ENCODE peak calls at places on chromosomes 4 and X, in five cellular contexts. P is pancreas, Z is lower lobe of right lung, H is astrocyte, B is OCI-LY7. J is an unnamed sample.
A peak's percentile ranks its signal among the peaks of the same experiment; 100 is the strongest.

GRCh38 chr4:142961866-142962265 is 115.8 kb upstream of the INPP4B start:
- DNase-seq in Z (no peak), B (peak; percentile 1), P (no peak), H (no peak), J (no peak)

GRCh38 chr4:48299560-48299959 is 29.9 kb upstream of the TEC start:
- DNase-seq in B (no peak), P (no peak), Z (no peak), H (no peak), J (no peak)

GRCh38 chr4:926538-926937 is 5.6 kb downstream of the GAK start:
- DNase-seq in H (no peak), P (peak; percentile 67), B (peak; percentile 59), Z (no peak), J (no peak)

GRCh38 chrX:38577738-38578137 is 16.4 kb downstream of the TSPAN7 start:
- DNase-seq in H (no peak), Z (no peak), B (no peak), P (no peak), J (no peak)

GRCh38 chr4:102578819-102579218 is 77.7 kb downstream of the NFKB1 start:
- DNase-seq in B (no peak), Z (no peak), P (no peak), H (no peak), J (no peak)

GRCh38 chr4:8199594-8200301 is 658 bp downstream of the SH3TC1 start:
- DNase-seq in H (no peak), B (no peak), P (peak; percentile 75), Z (no peak), J (peak; percentile 55)

GRCh38 chr4:140851032-140851636 is 94.9 kb upstream of the TBC1D9 start:
- DNase-seq in P (no peak), Z (no peak), B (peak; percentile 86), H (peak; percentile 27), J (no peak)

GRCh38 chr4:177070533-177070932 is 239.1 kb upstream of the NEIL3 start:
- DNase-seq in P (no peak), H (no peak), Z (no peak), B (no peak), J (no peak)

GRCh38 chr4:138050601-138051000 is 191.5 kb downstream of the SLC7A11 start:
- DNase-seq in B (no peak), H (no peak), Z (no peak), P (no peak), J (no peak)

GRCh38 chr4:8732092-8732491 is 139.5 kb downstream of the CPZ start:
- DNase-seq in Z (peak; percentile 24), H (no peak), B (no peak), P (no peak), J (no peak)

GRCh38 chrX:136577562-136577961 is 45.5 kb downstream of the VGLL1 start:
- DNase-seq in H (peak; percentile 4), B (peak; percentile 34), Z (peak; percentile 38), P (peak; percentile 59), J (peak; percentile 58)

GRCh38 chrX:38800981-38801845 is at the start of gene MID1IP1:
- DNase-seq in B (peak; percentile 88), H (peak; percentile 80), Z (peak; percentile 94), P (peak; percentile 87), J (peak; percentile 94)

GRCh38 chr4:107148922-107149321 is 112.8 kb upstream of the DKK2 start:
- DNase-seq in Z (no peak), H (peak; percentile 6), B (no peak), P (no peak), J (no peak)

GRCh38 chr4:1021386-1022050 is 10.1 kb downstream of the FGFRL1 start:
- DNase-seq in H (no peak), Z (no peak), P (no peak), B (peak; percentile 57), J (no peak)

GRCh38 chrX:103774070-103774642 is 2.5 kb upstream of the PLP1 start:
- DNase-seq in H (no peak), Z (no peak), P (no peak), B (peak; percentile 7), J (no peak)

GRCh38 chrX:144709841-144710240 is 537.5 kb upstream of the SPANXN1 start:
- DNase-seq in H (no peak), Z (no peak), B (no peak), P (no peak), J (no peak)

GRCh38 chr4:154622598-154622997 is 10.1 kb upstream of the FGG start:
- DNase-seq in H (peak; percentile 23), P (no peak), B (peak; percentile 66), Z (no peak), J (no peak)

GRCh38 chr4:101205878-101206277 is 141.4 kb downstream of the PPP3CA start:
- DNase-seq in Z (no peak), B (no peak), P (no peak), H (peak; percentile 79), J (no peak)

GRCh38 chrX:15194136-15194535 is 75.7 kb downstream of the ASB9 start:
- DNase-seq in Z (no peak), B (no peak), P (no peak), H (no peak), J (no peak)

GRCh38 chrX:54921427-54922021 is 900 bp downstream of the TRO start:
- DNase-seq in B (no peak), Z (no peak), P (no peak), H (peak; percentile 52), J (no peak)

GRCh38 chrX:29468911-29469494 is 746.4 kb upstream of the MAGEB2 start:
- DNase-seq in P (no peak), B (no peak), Z (no peak), H (peak; percentile 25), J (no peak)

GRCh38 chr4:107561481-107561880 is 158.6 kb downstream of the PAPSS1 start:
- DNase-seq in H (peak; percentile 71), Z (no peak), B (no peak), P (no peak), J (no peak)

GRCh38 chr4:147830987-147831386 is 99.1 kb downstream of the ARHGAP10 start:
- DNase-seq in H (peak; percentile 67), B (no peak), Z (no peak), P (no peak), J (no peak)

GRCh38 chr4:88158360-88159136 is at the start of gene ABCG2:
- DNase-seq in Z (peak; percentile 68), H (peak; percentile 66), P (peak; percentile 66), B (no peak), J (peak; percentile 84)

GRCh38 chrX:125378205-125378604 is 58.5 kb downstream of the TEX13C start:
- DNase-seq in H (no peak), B (no peak), P (no peak), Z (no peak), J (no peak)

GRCh38 chrX:17214962-17215361 is 160.0 kb upstream of the NHS start:
- DNase-seq in P (no peak), B (no peak), H (peak; percentile 27), Z (no peak), J (no peak)

GRCh38 chrX:71107762-71108360 is 1.3 kb upstream of the CXorf65 start:
- DNase-seq in H (no peak), Z (no peak), B (no peak), P (no peak), J (no peak)

GRCh38 chr4:122749704-122750454 is 17.4 kb downstream of the BBS12 start:
- DNase-seq in Z (no peak), H (no peak), B (no peak), P (no peak), J (no peak)

GRCh38 chrX:155068165-155068564 is 2.8 kb downstream of the CMC4 start:
- DNase-seq in B (no peak), H (peak; percentile 57), P (no peak), Z (no peak), J (no peak)

GRCh38 chr4:26124753-26125236 is 196.0 kb upstream of the RBPJ start:
- DNase-seq in P (no peak), H (no peak), Z (no peak), B (no peak), J (no peak)
- H3K4me3 ChIP-seq in P (no peak overlapping the region), H (no peak overlapping the region), Z (no peak overlapping the region), B (no peak overlapping the region), J (no peak overlapping the region)

GRCh38 chr4:153467154-153467896 is 1.2 kb downstream of the TMEM131L start:
- DNase-seq in Z (peak; percentile 86), B (peak; percentile 98), P (peak; percentile 89), H (no peak), J (peak; percentile 97)

GRCh38 chr4:153465145-153465544 is 1.0 kb upstream of the TMEM131L start:
- DNase-seq in Z (no peak), P (no peak), H (no peak), B (peak; percentile 58), J (no peak)

GRCh38 chr4:153466637-153467153 is 535 bp downstream of the TMEM131L start:
- DNase-seq in Z (no peak), H (no peak), P (peak; percentile 70), B (peak; percentile 55), J (no peak)

GRCh38 chr4:153465583-153465921 is 608 bp upstream of the TMEM131L start:
- DNase-seq in H (no peak), P (peak; percentile 74), Z (peak; percentile 63), B (peak; percentile 85), J (peak; percentile 70)

GRCh38 chr4:153465922-153466636 is at the start of gene TMEM131L:
- DNase-seq in B (peak; percentile 88), P (peak; percentile 87), H (no peak), Z (peak; percentile 83), J (peak; percentile 86)
- H3K4me1 ChIP-seq in B (peaks cover 44% of the 10 kb centered on the region), P (peaks cover 7% of the 10 kb centered on the region), H (peaks cover 4% of the 10 kb centered on the region), Z (peaks cover 42% of the 10 kb centered on the region), J (no peaks in the 10 kb centered on the region)

DNA sequence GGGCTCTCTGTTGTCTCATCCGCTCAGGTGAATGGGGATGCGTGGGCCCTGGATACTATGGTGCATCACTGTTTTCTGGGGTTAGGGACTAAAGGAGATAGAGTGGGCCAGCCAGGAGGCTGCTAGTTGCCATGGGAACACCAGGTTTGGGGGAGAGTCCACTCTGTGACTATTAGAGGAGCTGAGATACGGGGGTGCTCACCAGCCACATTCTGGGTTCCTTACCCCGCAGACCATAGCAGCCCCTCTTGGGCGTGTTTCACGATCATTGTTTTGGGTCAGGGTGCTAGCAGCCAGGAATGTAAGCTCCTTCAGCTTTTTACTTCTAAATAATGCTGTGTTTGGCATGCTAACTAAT is 4.6 kb downstream of the EFNB1 start:
- DNase-seq in H (no peak), Z (no peak), P (no peak), B (no peak), J (no peak)
- H3K4me3 ChIP-seq in H (no peak overlapping the region), Z (peak overlapping the region; percentile 75), P (no peak overlapping the region), B (no peak overlapping the region), J (no peak overlapping the region)

GRCh38 chr4:184647391-184648101 is 1.7 kb downstream of the CASP3 start:
- DNase-seq in P (no peak), H (no peak), B (no peak), Z (no peak), J (no peak)
- H3K4me1 ChIP-seq in P (peaks cover 10% of the 10 kb centered on the region), H (peaks cover 34% of the 10 kb centered on the region), B (peaks cover 42% of the 10 kb centered on the region), Z (peaks cover 41% of the 10 kb centered on the region), J (no peaks in the 10 kb centered on the region)

DNA sequence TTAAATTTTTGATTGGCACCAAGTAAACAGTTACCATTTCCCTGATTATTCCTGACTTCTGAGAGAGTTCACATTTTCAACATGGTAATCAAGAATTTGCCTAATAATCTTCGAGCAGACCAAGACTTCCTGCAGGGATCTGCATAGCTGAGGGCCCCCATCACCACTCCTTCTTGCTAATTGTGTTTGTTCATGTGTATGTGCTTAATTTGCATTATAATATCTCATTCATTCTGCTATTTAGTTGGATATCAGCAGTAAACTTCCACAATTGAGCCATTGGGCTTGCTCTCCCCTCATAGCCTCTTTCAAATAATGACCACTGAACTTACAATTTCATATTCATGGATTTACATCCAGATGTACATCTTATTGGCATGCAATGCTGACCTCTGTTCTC is 292.5 kb downstream of the SPATA18 start:
- DNase-seq in H (no peak), B (no peak), Z (no peak), P (no peak), J (no peak)
- H3K4me3 ChIP-seq in H (no peak overlapping the region), B (no peak overlapping the region), Z (no peak overlapping the region), P (no peak overlapping the region), J (no peak overlapping the region)